ENCODE peak calls at places on chromosomes 16 and 17, in ten cellular contexts. One of them, this sample, is unnamed.

GRCh38 chr17:67770539-67770938 is 52.8 kb downstream of the NOL11 start:
- DNase-seq in heart left ventricle: no peak
- DNase-seq in heart right ventricle: no peak
- DNase-seq in cardiac muscle cell: no peak
- DNase-seq in psoas muscle: no peak
- DNase-seq in upper lobe of right lung: no peak
- DNase-seq in left ventricle myocardium inferior: no peak
- DNase-seq in suprapubic skin: no peak
- DNase-seq in CD8-positive, alpha-beta T cell: no peak
- DNase-seq in uterus: no peak
- DNase-seq in this sample: no peak

GRCh38 chr16:87955302-87956168 is 4.3 kb downstream of the BANP start:
- DNase-seq in heart left ventricle: no peak
- DNase-seq in heart right ventricle: no peak
- DNase-seq in cardiac muscle cell: no peak
- DNase-seq in psoas muscle: no peak
- DNase-seq in upper lobe of right lung: peak
- DNase-seq in left ventricle myocardium inferior: no peak
- DNase-seq in suprapubic skin: no peak
- DNase-seq in CD8-positive, alpha-beta T cell: no peak
- DNase-seq in uterus: no peak
- DNase-seq in this sample: no peak

GRCh38 chr17:81097943-81098308 is 63.0 kb downstream of the BAIAP2 start:
- DNase-seq in heart left ventricle: no peak
- DNase-seq in heart right ventricle: no peak
- DNase-seq in cardiac muscle cell: no peak
- DNase-seq in psoas muscle: peak
- DNase-seq in upper lobe of right lung: peak
- DNase-seq in left ventricle myocardium inferior: peak
- DNase-seq in suprapubic skin: no peak
- DNase-seq in CD8-positive, alpha-beta T cell: no peak
- DNase-seq in uterus: no peak
- DNase-seq in this sample: no peak

GRCh38 chr16:31108035-31108793 is at the start of gene BCKDK:
- DNase-seq in heart left ventricle: peak
- DNase-seq in heart right ventricle: peak
- DNase-seq in cardiac muscle cell: peak
- DNase-seq in psoas muscle: peak
- DNase-seq in upper lobe of right lung: peak
- DNase-seq in left ventricle myocardium inferior: peak
- DNase-seq in suprapubic skin: no peak
- DNase-seq in CD8-positive, alpha-beta T cell: peak
- DNase-seq in uterus: peak
- DNase-seq in this sample: no peak

GRCh38 chr16:68093816-68094613 is 8.8 kb downstream of the NFATC3 start:
- DNase-seq in heart left ventricle: no peak
- DNase-seq in heart right ventricle: no peak
- DNase-seq in cardiac muscle cell: peak
- DNase-seq in psoas muscle: no peak
- DNase-seq in upper lobe of right lung: no peak
- DNase-seq in left ventricle myocardium inferior: no peak
- DNase-seq in suprapubic skin: no peak
- DNase-seq in CD8-positive, alpha-beta T cell: no peak
- DNase-seq in uterus: no peak
- DNase-seq in this sample: peak

GRCh38 chr16:50400967-50401348 is 32.2 kb upstream of the BRD7 start:
- DNase-seq in heart left ventricle: no peak
- DNase-seq in heart right ventricle: no peak
- DNase-seq in cardiac muscle cell: no peak
- DNase-seq in psoas muscle: no peak
- DNase-seq in upper lobe of right lung: no peak
- DNase-seq in left ventricle myocardium inferior: no peak
- DNase-seq in suprapubic skin: no peak
- DNase-seq in CD8-positive, alpha-beta T cell: no peak
- DNase-seq in uterus: no peak
- DNase-seq in this sample: no peak

GRCh38 chr16:57600048-57600835 is 28.2 kb upstream of the ADGRG1 start:
- DNase-seq in heart left ventricle: peak
- DNase-seq in heart right ventricle: peak
- DNase-seq in cardiac muscle cell: peak
- DNase-seq in psoas muscle: peak
- DNase-seq in upper lobe of right lung: peak
- DNase-seq in left ventricle myocardium inferior: no peak
- DNase-seq in suprapubic skin: no peak
- DNase-seq in CD8-positive, alpha-beta T cell: no peak
- DNase-seq in uterus: no peak
- DNase-seq in this sample: no peak

GRCh38 chr17:1107777-1108559 is 71.8 kb downstream of the ABR start:
- DNase-seq in heart left ventricle: no peak
- DNase-seq in heart right ventricle: peak
- DNase-seq in cardiac muscle cell: no peak
- DNase-seq in psoas muscle: no peak
- DNase-seq in upper lobe of right lung: no peak
- DNase-seq in left ventricle myocardium inferior: no peak
- DNase-seq in suprapubic skin: no peak
- DNase-seq in CD8-positive, alpha-beta T cell: no peak
- DNase-seq in uterus: no peak
- DNase-seq in this sample: no peak

GRCh38 chr17:32954477-32954876 is 26.5 kb downstream of the TMEM98 start:
- DNase-seq in heart left ventricle: no peak
- DNase-seq in heart right ventricle: no peak
- DNase-seq in cardiac muscle cell: no peak
- DNase-seq in psoas muscle: no peak
- DNase-seq in upper lobe of right lung: no peak
- DNase-seq in left ventricle myocardium inferior: no peak
- DNase-seq in suprapubic skin: no peak
- DNase-seq in CD8-positive, alpha-beta T cell: no peak
- DNase-seq in uterus: no peak
- DNase-seq in this sample: no peak

GRCh38 chr16:57741660-57742191 is 6.2 kb downstream of the KATNB1 start:
- DNase-seq in heart left ventricle: no peak
- DNase-seq in heart right ventricle: no peak
- DNase-seq in cardiac muscle cell: no peak
- DNase-seq in psoas muscle: peak
- DNase-seq in upper lobe of right lung: no peak
- DNase-seq in left ventricle myocardium inferior: peak
- DNase-seq in suprapubic skin: no peak
- DNase-seq in CD8-positive, alpha-beta T cell: no peak
- DNase-seq in uterus: no peak
- DNase-seq in this sample: no peak

GRCh38 chr16:11403920-11404319 is 58.7 kb downstream of the RMI2 start:
- DNase-seq in heart left ventricle: no peak
- DNase-seq in heart right ventricle: no peak
- DNase-seq in cardiac muscle cell: no peak
- DNase-seq in psoas muscle: no peak
- DNase-seq in upper lobe of right lung: no peak
- DNase-seq in left ventricle myocardium inferior: no peak
- DNase-seq in suprapubic skin: no peak
- DNase-seq in CD8-positive, alpha-beta T cell: no peak
- DNase-seq in uterus: no peak
- DNase-seq in this sample: no peak

GRCh38 chr17:72614871-72615626 is 477.4 kb downstream of the SLC39A11 start:
- DNase-seq in heart left ventricle: no peak
- DNase-seq in heart right ventricle: no peak
- DNase-seq in cardiac muscle cell: peak
- DNase-seq in psoas muscle: no peak
- DNase-seq in upper lobe of right lung: no peak
- DNase-seq in left ventricle myocardium inferior: no peak
- DNase-seq in suprapubic skin: no peak
- DNase-seq in CD8-positive, alpha-beta T cell: no peak
- DNase-seq in uterus: no peak
- DNase-seq in this sample: peak

GRCh38 chr17:39801055-39801454 is 63.1 kb downstream of the IKZF3 start:
- DNase-seq in heart left ventricle: no peak
- DNase-seq in heart right ventricle: no peak
- DNase-seq in cardiac muscle cell: no peak
- DNase-seq in psoas muscle: no peak
- DNase-seq in upper lobe of right lung: no peak
- DNase-seq in left ventricle myocardium inferior: no peak
- DNase-seq in suprapubic skin: no peak
- DNase-seq in CD8-positive, alpha-beta T cell: no peak
- DNase-seq in uterus: no peak
- DNase-seq in this sample: no peak

DNA sequence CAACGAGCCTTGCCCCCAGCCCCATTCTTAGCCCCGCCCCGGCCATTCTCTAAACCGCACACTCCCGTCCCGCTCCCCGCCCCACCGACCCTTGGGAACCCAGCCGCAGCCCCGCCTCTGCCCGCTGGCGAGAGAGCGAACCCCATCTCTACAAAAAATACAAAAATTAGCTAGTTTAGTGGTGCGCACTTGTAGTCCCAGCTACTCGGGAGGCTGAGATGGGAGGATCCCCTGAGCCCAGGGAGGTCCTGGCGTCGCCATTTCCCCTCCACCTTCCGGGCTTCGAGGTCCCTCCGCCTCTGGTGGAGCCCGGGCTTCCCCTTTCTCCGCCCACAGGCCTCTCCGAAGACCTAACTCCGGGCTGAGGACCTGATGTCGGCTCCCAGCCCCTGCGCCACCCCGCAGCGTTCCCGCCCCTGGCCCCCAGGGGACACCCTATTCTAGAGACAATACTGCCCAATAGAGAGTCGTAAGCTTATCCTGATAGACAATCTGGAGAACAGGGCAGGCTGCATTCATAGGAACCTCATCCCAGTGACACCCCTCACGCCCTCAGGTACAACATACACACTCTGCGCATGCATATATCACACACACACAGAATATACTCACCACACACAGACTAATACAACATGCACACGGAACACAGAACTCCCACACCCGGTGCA is 483 bp upstream of the PROCA1 start:
- DNase-seq in heart left ventricle: peak
- DNase-seq in heart right ventricle: peak
- DNase-seq in cardiac muscle cell: peak
- DNase-seq in psoas muscle: peak
- DNase-seq in upper lobe of right lung: peak
- DNase-seq in left ventricle myocardium inferior: peak
- DNase-seq in suprapubic skin: peak
- DNase-seq in CD8-positive, alpha-beta T cell: no peak
- DNase-seq in uterus: peak
- DNase-seq in this sample: no peak
- TF ChIP-seq CTCF in heart left ventricle: no peak
- TF ChIP-seq CTCF in heart right ventricle: no peak
- TF ChIP-seq CTCF in cardiac muscle cell: no peak
- TF ChIP-seq CTCF in psoas muscle: no peak
- TF ChIP-seq CTCF in upper lobe of right lung: no peak
- TF ChIP-seq CTCF in left ventricle myocardium inferior: no peak
- TF ChIP-seq CTCF in suprapubic skin: no peak
- TF ChIP-seq CTCF in CD8-positive, alpha-beta T cell: no peak
- TF ChIP-seq CTCF in uterus: no peak
- TF ChIP-seq CTCF in this sample: no peak

GRCh38 chr16:580946-581498 is 8.8 kb upstream of the RAB40C start:
- DNase-seq in heart left ventricle: no peak
- DNase-seq in heart right ventricle: no peak
- DNase-seq in cardiac muscle cell: no peak
- DNase-seq in psoas muscle: no peak
- DNase-seq in upper lobe of right lung: no peak
- DNase-seq in left ventricle myocardium inferior: no peak
- DNase-seq in suprapubic skin: no peak
- DNase-seq in CD8-positive, alpha-beta T cell: no peak
- DNase-seq in uterus: no peak
- DNase-seq in this sample: no peak
- H3K27ac ChIP-seq in heart left ventricle: no peak
- H3K27ac ChIP-seq in heart right ventricle: no peak
- H3K27ac ChIP-seq in cardiac muscle cell: no peak
- H3K27ac ChIP-seq in psoas muscle: no peak
- H3K27ac ChIP-seq in upper lobe of right lung: no peak
- H3K27ac ChIP-seq in left ventricle myocardium inferior: no peak
- H3K27ac ChIP-seq in suprapubic skin: no peak
- H3K27ac ChIP-seq in CD8-positive, alpha-beta T cell: no peak
- H3K27ac ChIP-seq in uterus: no peak
- H3K27ac ChIP-seq in this sample: no peak

GRCh38 chr17:55265434-55266021 is 768 bp downstream of the HLF start:
- DNase-seq in heart left ventricle: no peak
- DNase-seq in heart right ventricle: peak
- DNase-seq in cardiac muscle cell: peak
- DNase-seq in psoas muscle: peak
- DNase-seq in upper lobe of right lung: peak
- DNase-seq in left ventricle myocardium inferior: no peak
- DNase-seq in suprapubic skin: no peak
- DNase-seq in CD8-positive, alpha-beta T cell: no peak
- DNase-seq in uterus: peak
- DNase-seq in this sample: no peak
- TF ChIP-seq CTCF in heart left ventricle: no peak
- TF ChIP-seq CTCF in heart right ventricle: no peak
- TF ChIP-seq CTCF in cardiac muscle cell: no peak
- TF ChIP-seq CTCF in psoas muscle: no peak
- TF ChIP-seq CTCF in upper lobe of right lung: no peak
- TF ChIP-seq CTCF in left ventricle myocardium inferior: no peak
- TF ChIP-seq CTCF in suprapubic skin: no peak
- TF ChIP-seq CTCF in CD8-positive, alpha-beta T cell: no peak
- TF ChIP-seq CTCF in uterus: no peak
- TF ChIP-seq CTCF in this sample: no peak

GRCh38 chr16:8628981-8629725 is 7.7 kb downstream of the METTL22 start:
- DNase-seq in heart left ventricle: no peak
- DNase-seq in heart right ventricle: no peak
- DNase-seq in cardiac muscle cell: no peak
- DNase-seq in psoas muscle: no peak
- DNase-seq in upper lobe of right lung: no peak
- DNase-seq in left ventricle myocardium inferior: no peak
- DNase-seq in suprapubic skin: no peak
- DNase-seq in CD8-positive, alpha-beta T cell: no peak
- DNase-seq in uterus: no peak
- DNase-seq in this sample: no peak

GRCh38 chr16:8630205-8630953 is 8.9 kb downstream of the METTL22 start:
- DNase-seq in heart left ventricle: no peak
- DNase-seq in heart right ventricle: no peak
- DNase-seq in cardiac muscle cell: no peak
- DNase-seq in psoas muscle: no peak
- DNase-seq in upper lobe of right lung: no peak
- DNase-seq in left ventricle myocardium inferior: no peak
- DNase-seq in suprapubic skin: no peak
- DNase-seq in CD8-positive, alpha-beta T cell: no peak
- DNase-seq in uterus: no peak
- DNase-seq in this sample: no peak

GRCh38 chr16:8632675-8633182 is 11.2 kb downstream of the METTL22 start:
- DNase-seq in heart left ventricle: no peak
- DNase-seq in heart right ventricle: no peak
- DNase-seq in cardiac muscle cell: no peak
- DNase-seq in psoas muscle: peak
- DNase-seq in upper lobe of right lung: no peak
- DNase-seq in left ventricle myocardium inferior: no peak
- DNase-seq in suprapubic skin: peak
- DNase-seq in CD8-positive, alpha-beta T cell: no peak
- DNase-seq in uterus: no peak
- DNase-seq in this sample: no peak

GRCh38 chr16:8631373-8631772 is 9.9 kb downstream of the METTL22 start:
- DNase-seq in heart left ventricle: no peak
- DNase-seq in heart right ventricle: no peak
- DNase-seq in cardiac muscle cell: peak
- DNase-seq in psoas muscle: no peak
- DNase-seq in upper lobe of right lung: no peak
- DNase-seq in left ventricle myocardium inferior: no peak
- DNase-seq in suprapubic skin: no peak
- DNase-seq in CD8-positive, alpha-beta T cell: no peak
- DNase-seq in uterus: no peak
- DNase-seq in this sample: no peak

DNA sequence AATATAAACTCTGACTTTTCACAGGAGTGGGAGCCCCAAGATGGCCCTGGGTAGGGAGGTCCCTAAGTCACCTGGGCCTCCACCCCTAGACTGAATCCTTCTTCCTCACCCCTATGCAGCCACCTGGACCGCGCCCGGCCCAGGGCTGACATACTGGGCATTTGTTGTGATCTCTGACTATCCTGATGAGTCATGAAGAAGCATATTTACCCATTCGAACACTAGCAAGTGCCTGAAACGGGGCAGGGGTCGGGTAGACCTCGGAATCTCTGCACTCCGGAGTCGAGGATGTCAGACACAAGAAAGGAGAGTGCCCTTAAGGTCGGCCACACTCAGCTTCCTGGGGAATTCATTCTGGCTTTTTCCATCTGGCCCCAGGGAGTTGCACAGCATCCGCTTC is 10.3 kb downstream of the METTL22 start:
- DNase-seq in heart left ventricle: no peak
- DNase-seq in heart right ventricle: no peak
- DNase-seq in cardiac muscle cell: no peak
- DNase-seq in psoas muscle: no peak
- DNase-seq in upper lobe of right lung: no peak
- DNase-seq in left ventricle myocardium inferior: no peak
- DNase-seq in suprapubic skin: no peak
- DNase-seq in CD8-positive, alpha-beta T cell: no peak
- DNase-seq in uterus: no peak
- DNase-seq in this sample: no peak
- H3K27ac ChIP-seq in heart left ventricle: peak
- H3K27ac ChIP-seq in heart right ventricle: peak
- H3K27ac ChIP-seq in cardiac muscle cell: no peak
- H3K27ac ChIP-seq in psoas muscle: no peak
- H3K27ac ChIP-seq in upper lobe of right lung: peak
- H3K27ac ChIP-seq in left ventricle myocardium inferior: no peak
- H3K27ac ChIP-seq in suprapubic skin: no peak
- H3K27ac ChIP-seq in CD8-positive, alpha-beta T cell: no peak
- H3K27ac ChIP-seq in uterus: no peak
- H3K27ac ChIP-seq in this sample: no peak